ENCODE peak calls at places on chromosomes 13 and 19, in four cellular contexts. H is GM23338, P is OCI-LY7, F is HCT116. N is an unnamed sample.

GRCh38 chr13:48647625-48648024 is 6.1 kb upstream of the CYSLTR2 start:
- DNase-seq in P (peak), F (no peak), H (no peak), N (no peak)

GRCh38 chr13:40496035-40496810 is 170.2 kb downstream of the FOXO1 start:
- DNase-seq in P (no peak), H (no peak), F (no peak), N (no peak)

GRCh38 chr13:80030491-80030890 is 310.4 kb downstream of the SPRY2 start:
- DNase-seq in H (peak), F (peak), P (no peak), N (no peak)

GRCh38 chr13:99003851-99004471 is 26.1 kb upstream of the DOCK9 start:
- DNase-seq in P (no peak), H (no peak), F (no peak), N (no peak)

GRCh38 chr13:79393564-79394249 is 12.3 kb downstream of the RBM26 start:
- DNase-seq in H (no peak), P (peak), F (no peak), N (peak)

GRCh38 chr13:52001120-52001731 is 10.0 kb downstream of the ATP7B start:
- DNase-seq in F (peak), P (peak), H (peak), N (peak)

GRCh38 chr13:59776924-59777690 is 386.6 kb downstream of the DIAPH3 start:
- DNase-seq in H (no peak), F (no peak), P (no peak), N (no peak)

GRCh38 chr13:39493966-39494365 is 109.0 kb downstream of the LHFPL6 start:
- DNase-seq in H (peak), P (no peak), F (no peak), N (no peak)

GRCh38 chr13:33514362-33514761 is 228.8 kb upstream of the STARD13 start:
- DNase-seq in H (peak), P (peak), F (no peak), N (no peak)

GRCh38 chr19:49489601-49490167 is 2.3 kb downstream of the RPL13A start:
- DNase-seq in P (peak), F (no peak), H (no peak), N (no peak)

GRCh38 chr19:16293133-16294085 is 31.2 kb upstream of the KLF2 start:
- DNase-seq in F (no peak), H (no peak), P (no peak), N (peak)
- H3K4me3 ChIP-seq in F (no peak), H (no peak), P (no peak), N (no peak)

DNA sequence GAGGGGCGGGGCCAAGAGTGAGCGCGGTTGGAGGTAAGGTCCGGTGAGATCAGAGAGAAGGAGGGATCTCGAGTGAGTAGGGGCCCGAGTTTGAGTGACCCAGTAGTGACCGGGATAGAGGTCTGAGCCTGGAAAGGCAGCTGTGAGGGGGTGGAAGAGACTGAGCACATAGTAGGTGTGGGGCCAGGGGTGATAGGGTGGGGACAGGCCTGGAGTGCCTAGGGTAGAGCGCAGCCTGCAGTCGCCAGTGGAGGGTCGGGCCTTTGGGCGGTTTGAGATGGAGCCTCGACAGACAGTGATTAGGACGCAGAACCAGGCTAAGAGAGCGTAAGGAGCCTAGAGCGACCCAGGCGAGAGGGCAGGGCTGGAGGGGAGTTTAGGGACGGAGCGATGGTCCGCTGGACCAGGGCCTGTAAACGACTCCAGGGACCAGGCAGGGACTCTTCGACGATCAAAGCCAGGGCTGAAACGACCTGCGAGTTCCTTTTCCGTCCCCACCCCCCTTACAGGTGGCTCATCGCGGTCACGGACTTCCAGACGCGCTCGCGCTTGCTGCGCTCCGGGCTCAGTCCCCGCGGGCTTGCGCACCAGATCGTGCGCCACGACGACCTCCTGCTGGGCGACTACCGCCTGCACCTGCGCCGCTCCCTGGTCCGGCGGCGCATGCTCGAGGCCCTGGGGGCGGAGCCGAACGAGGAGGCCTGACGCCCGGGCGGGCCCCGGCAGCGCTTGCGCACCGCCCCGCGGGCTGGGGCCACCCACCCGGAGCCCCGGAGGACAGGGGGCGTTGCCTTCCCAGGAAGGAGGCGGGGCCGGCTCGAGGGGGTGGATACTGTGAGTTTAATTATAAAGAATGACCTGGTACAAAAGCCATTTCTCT is 9.4 kb downstream of the C19orf81 start:
- DNase-seq in P (peak), H (peak), F (peak), N (peak)
- TF ChIP-seq EZH2phosphoT487 in P (no peak), H (no peak), F (no peak), N (no peak)

GRCh38 chr13:72886272-72887062 is 104.5 kb downstream of the PIBF1 start:
- DNase-seq in P (no peak), F (no peak), H (no peak), N (no peak)
- H3K4me3 ChIP-seq in P (no peak), F (no peak), H (no peak), N (no peak)

GRCh38 chr19:50717891-50718254 is 1.7 kb downstream of the SHANK1 start:
- DNase-seq in P (no peak), H (peak), F (no peak), N (no peak)
- TF ChIP-seq EZH2phosphoT487 in P (no peak), H (no peak), F (no peak), N (no peak)

GRCh38 chr19:11325544-11325943 is 13.9 kb downstream of the RAB3D start:
- DNase-seq in P (no peak), H (no peak), F (no peak), N (no peak)

GRCh38 chr19:11322269-11323024 is 17.0 kb downstream of the RAB3D start:
- DNase-seq in H (no peak), F (no peak), P (no peak), N (no peak)

GRCh38 chr19:11324748-11325389 is 14.6 kb downstream of the RAB3D start:
- DNase-seq in P (no peak), H (no peak), F (no peak), N (no peak)

GRCh38 chr19:11324079-11324661 is 15.3 kb downstream of the RAB3D start:
- DNase-seq in P (peak), F (no peak), H (no peak), N (peak)

DNA sequence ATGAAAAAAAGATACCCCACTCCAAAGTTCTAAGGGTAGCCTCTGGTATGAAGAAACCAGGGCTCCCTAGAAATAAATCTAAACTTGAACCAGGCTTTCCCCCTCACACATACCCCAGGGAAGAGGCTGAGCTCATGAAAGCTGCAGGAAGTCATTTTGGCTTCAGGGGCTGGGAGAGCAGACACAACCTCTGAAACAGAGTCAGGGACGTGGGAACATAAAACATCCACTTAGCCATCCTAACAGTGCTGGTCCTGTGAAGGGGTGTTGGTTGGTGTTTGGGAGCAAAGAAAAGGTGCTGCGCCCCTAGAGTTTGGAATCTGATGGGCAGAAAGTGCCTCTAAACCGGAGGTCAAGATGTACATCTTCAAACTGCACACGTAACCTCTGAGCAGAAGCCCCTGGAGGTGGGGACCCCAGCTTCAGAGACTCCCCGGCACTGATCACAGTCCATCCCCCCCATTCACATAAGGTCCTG is 15.8 kb downstream of the RAB3D start:
- DNase-seq in F (no peak), H (peak), P (no peak), N (no peak)
- H3K4me3 ChIP-seq in F (no peak), H (no peak), P (no peak), N (no peak)

GRCh38 chr19:7751157-7751783 is 3.9 kb upstream of the CD209 start:
- DNase-seq in P (peak), F (no peak), H (no peak), N (no peak)
- TF ChIP-seq EZH2phosphoT487 in P (no peak), F (no peak), H (no peak), N (no peak)

DNA sequence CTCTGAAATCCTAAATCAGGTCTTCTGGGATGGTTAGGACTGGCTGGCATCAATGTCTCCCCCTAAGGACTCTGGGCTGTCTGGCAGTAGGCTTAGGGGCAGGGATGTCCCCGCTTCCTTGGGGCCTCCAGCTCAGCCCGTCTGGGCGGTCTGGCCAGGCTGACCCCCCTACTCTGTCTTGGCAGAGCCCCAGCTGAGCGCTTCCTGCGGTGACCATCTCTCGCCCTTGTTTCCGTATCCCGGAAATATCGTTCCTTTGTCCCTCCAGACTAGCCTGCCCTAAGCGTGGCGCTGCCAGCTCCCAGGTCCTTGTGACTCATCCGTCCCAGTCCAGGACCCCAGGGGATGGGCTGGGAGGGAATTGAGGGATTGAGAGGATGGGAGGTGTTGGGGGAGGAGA is 11.3 kb downstream of the GTPBP3 start:
- DNase-seq in P (no peak), H (peak), F (no peak), N (peak)
- H3K4me3 ChIP-seq in P (no peak), H (peak), F (peak), N (no peak)

GRCh38 chr19:33316521-33317284 is 14.4 kb upstream of the CEBPA start:
- DNase-seq in P (no peak), F (no peak), H (no peak), N (peak)
- TF ChIP-seq EZH2phosphoT487 in P (no peak), F (no peak), H (no peak), N (no peak)

DNA sequence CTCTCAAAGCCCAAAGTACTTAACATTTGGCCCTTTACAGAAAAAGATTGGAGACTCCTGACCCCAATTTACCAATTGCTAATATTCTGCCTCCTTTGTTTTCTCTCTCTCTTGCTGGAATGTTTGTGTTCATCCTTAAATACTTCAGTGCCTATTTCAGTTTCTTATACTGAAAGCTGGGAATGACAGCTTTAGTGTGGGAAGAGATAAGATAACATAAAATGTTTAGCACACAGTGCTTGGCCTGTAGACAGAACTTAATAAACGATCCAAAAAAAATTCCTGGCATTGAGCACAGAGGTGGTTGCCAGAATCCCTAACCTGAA is 3.0 kb upstream of the PLEKHF1 start:
- DNase-seq in P (no peak), F (no peak), H (no peak), N (no peak)
- H3K4me3 ChIP-seq in P (no peak), F (no peak), H (no peak), N (no peak)

GRCh38 chr19:35342430-35342829 is 5.3 kb upstream of the FFAR1 start:
- DNase-seq in H (peak), F (no peak), P (no peak), N (no peak)
- TF ChIP-seq EZH2phosphoT487 in H (no peak), F (no peak), P (no peak), N (no peak)

N was measured in hepatocyte.